ENCODE peak calls at places on chromosomes 16 and 17, in five cellular contexts. Y is GM13976; V is stomach; I is uterus; D is CD8-positive, alpha-beta T cell. Q is an unnamed sample.

GRCh38 chr17:18117533-18117932 is 9.0 kb downstream of the MYO15A start:
- DNase-seq in Y (no peak), V (no peak), I (no peak), D (no peak), Q (no peak)

GRCh38 chr16:56603589-56603988 is 4.8 kb upstream of the MT2A start:
- DNase-seq in Y (no peak), V (peak), I (no peak), D (no peak), Q (no peak)

GRCh38 chr16:86573215-86573614 is 5.1 kb upstream of the FOXL1 start:
- DNase-seq in Y (no peak), V (no peak), I (no peak), D (no peak), Q (no peak)

GRCh38 chr17:77749316-77749715 is 209.2 kb upstream of the TNRC6C start:
- DNase-seq in Y (no peak), V (no peak), I (no peak), D (no peak), Q (no peak)

GRCh38 chr17:15398291-15398690 is 56.9 kb upstream of the TEKT3 start:
- DNase-seq in Y (no peak), V (no peak), I (no peak), D (no peak), Q (no peak)

GRCh38 chr16:71347146-71347545 is 11.4 kb upstream of the CALB2 start:
- DNase-seq in Y (no peak), V (no peak), I (no peak), D (no peak), Q (no peak)

GRCh38 chr17:73068322-73069153 is 23.9 kb downstream of the SLC39A11 start:
- DNase-seq in Y (no peak), V (no peak), I (no peak), D (no peak), Q (no peak)

GRCh38 chr17:43892672-43892975 is 14.7 kb downstream of the MPP2 start:
- DNase-seq in Y (no peak), V (no peak), I (no peak), D (no peak), Q (no peak)

GRCh38 chr17:66542967-66543525 is 240.6 kb downstream of the PRKCA start:
- DNase-seq in Y (no peak), V (no peak), I (no peak), D (no peak), Q (no peak)

GRCh38 chr16:87337247-87337646 is 20.1 kb upstream of the C16orf95 start:
- DNase-seq in Y (no peak), V (no peak), I (no peak), D (no peak), Q (no peak)

GRCh38 chr16:54633943-54634362 is 296.7 kb upstream of the IRX5 start:
- DNase-seq in Y (no peak), V (peak), I (no peak), D (no peak), Q (no peak)

GRCh38 chr17:64657610-64658125 is 4.4 kb downstream of the SMURF2 start:
- DNase-seq in Y (no peak), V (no peak), I (no peak), D (no peak), Q (no peak)

GRCh38 chr17:77475012-77475976 is 334.5 kb downstream of the SEC14L1 start:
- DNase-seq in Y (peak), V (no peak), I (peak), D (no peak), Q (no peak)

GRCh38 chr16:77960771-77961170 is 61.6 kb upstream of the CLEC3A start:
- DNase-seq in Y (no peak), V (no peak), I (no peak), D (no peak), Q (no peak)

GRCh38 chr16:21083729-21084268 is 66.8 kb downstream of the DNAH3 start:
- DNase-seq in Y (peak), V (peak), I (peak), D (peak), Q (peak)

GRCh38 chr16:83713597-83713996 is 94.2 kb upstream of the HSBP1 start:
- DNase-seq in Y (no peak), V (no peak), I (no peak), D (no peak), Q (no peak)

GRCh38 chr17:63406689-63407330 is 39.3 kb downstream of the CYB561 start:
- DNase-seq in Y (peak), V (peak), I (peak), D (peak), Q (no peak)

GRCh38 chr16:84091460-84091859 is 25.3 kb downstream of the MBTPS1 start:
- DNase-seq in Y (no peak), V (no peak), I (no peak), D (no peak), Q (no peak)

GRCh38 chr16:71540-72341 is 690 bp downstream of the RHBDF1 start:
- DNase-seq in Y (no peak), V (peak), I (peak), D (no peak), Q (no peak)

GRCh38 chr16:31221357-31222160 is 4.6 kb upstream of the PYDC1 start:
- DNase-seq in Y (no peak), V (no peak), I (no peak), D (no peak), Q (no peak)

GRCh38 chr17:75288784-75289121 is 480 bp downstream of the SLC25A19 start:
- DNase-seq in Y (no peak), V (peak), I (no peak), D (no peak), Q (no peak)

GRCh38 chr16:85079785-85080602 is 32.3 kb downstream of the CIBAR2 start:
- DNase-seq in Y (no peak), V (no peak), I (no peak), D (no peak), Q (no peak)

GRCh38 chr16:57352636-57353047 is 5.9 kb upstream of the CCL22 start:
- DNase-seq in Y (peak), V (peak), I (no peak), D (no peak), Q (no peak)

GRCh38 chr17:56047321-56047720 is 106.0 kb upstream of the ANKFN1 start:
- DNase-seq in Y (no peak), V (no peak), I (no peak), D (no peak), Q (no peak)

GRCh38 chr17:73960469-73960868 is 243.0 kb upstream of the RPL38 start:
- DNase-seq in Y (no peak), V (no peak), I (no peak), D (no peak), Q (no peak)

GRCh38 chr17:16352838-16353701 is at the start of gene CENPV:
- DNase-seq in Y (peak), V (peak), I (peak), D (peak), Q (peak)

GRCh38 chr17:55437165-55437605 is 15.6 kb upstream of the MMD start:
- DNase-seq in Y (peak), V (no peak), I (no peak), D (no peak), Q (peak)

GRCh38 chr17:27760069-27760885 is 40.1 kb downstream of the NOS2 start:
- DNase-seq in Y (peak), V (peak), I (peak), D (peak), Q (peak)

GRCh38 chr17:68539536-68540469 is 27.6 kb downstream of the PRKAR1A start:
- DNase-seq in Y (no peak), V (peak), I (peak), D (no peak), Q (no peak)

GRCh38 chr16:89360760-89361435 is 129.5 kb downstream of the ANKRD11 start:
- DNase-seq in Y (peak), V (peak), I (no peak), D (peak), Q (peak)

GRCh38 chr16:1511662-1512061 is 18.5 kb downstream of the TELO2 start:
- DNase-seq in Y (no peak), V (no peak), I (no peak), D (no peak), Q (no peak)

GRCh38 chr17:69819316-69820087 is 255.5 kb upstream of the KCNJ16 start:
- DNase-seq in Y (no peak), V (no peak), I (no peak), D (no peak), Q (no peak)

GRCh38 chr17:7173687-7174602 is 5.2 kb downstream of the ASGR1 start:
- DNase-seq in Y (peak), V (peak), I (no peak), D (peak), Q (peak)
- TF ChIP-seq CTCF in Y (peak), V (no peak), I (no peak), D (no peak), Q (no peak)

DNA sequence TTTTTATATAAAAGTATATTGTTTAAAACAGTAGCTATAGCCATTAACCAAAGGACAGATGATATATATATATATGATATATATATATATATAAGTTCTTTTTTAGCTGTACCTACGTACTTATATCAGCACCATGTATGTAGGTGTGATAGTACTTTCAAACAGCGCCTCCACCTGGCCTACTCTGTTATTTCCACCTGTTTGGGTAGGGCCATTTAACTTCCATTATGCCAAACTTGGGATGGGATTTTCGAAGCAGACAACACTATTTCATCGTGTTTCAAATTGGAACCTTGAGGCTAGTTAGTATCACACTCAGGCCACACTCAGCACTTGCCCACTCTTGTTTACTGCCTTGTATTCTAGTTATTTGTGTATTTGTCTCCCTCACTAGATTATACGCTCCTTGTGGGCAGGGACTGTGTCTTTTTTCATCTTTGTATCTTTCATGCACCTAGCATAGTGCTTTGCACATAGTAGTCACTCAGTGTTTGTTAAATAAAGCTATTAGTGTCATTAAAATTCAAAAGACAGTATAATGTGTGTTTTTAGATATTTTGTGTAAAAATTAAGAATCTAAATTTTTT is 11.8 kb upstream of the CLTC start:
- DNase-seq in Y (no peak), V (no peak), I (no peak), D (no peak), Q (no peak)
- TF ChIP-seq CTCF in Y (no peak), V (no peak), I (no peak), D (peak), Q (no peak)

GRCh38 chr17:83093506-83093905 is 14.1 kb downstream of the METRNL start:
- DNase-seq in Y (no peak), V (no peak), I (no peak), D (no peak), Q (no peak)
- TF ChIP-seq CTCF in Y (no peak), V (no peak), I (no peak), D (no peak), Q (no peak)

GRCh38 chr17:42025191-42025579 is 5.3 kb downstream of the NKIRAS2 start:
- DNase-seq in Y (no peak), V (no peak), I (no peak), D (no peak), Q (no peak)
- TF ChIP-seq CTCF in Y (no peak), V (no peak), I (no peak), D (peak), Q (no peak)

GRCh38 chr17:49514374-49514738 is 19.3 kb downstream of the NGFR start:
- DNase-seq in Y (no peak), V (no peak), I (no peak), D (no peak), Q (no peak)
- TF ChIP-seq CTCF in Y (no peak), V (no peak), I (no peak), D (no peak), Q (no peak)

DNA sequence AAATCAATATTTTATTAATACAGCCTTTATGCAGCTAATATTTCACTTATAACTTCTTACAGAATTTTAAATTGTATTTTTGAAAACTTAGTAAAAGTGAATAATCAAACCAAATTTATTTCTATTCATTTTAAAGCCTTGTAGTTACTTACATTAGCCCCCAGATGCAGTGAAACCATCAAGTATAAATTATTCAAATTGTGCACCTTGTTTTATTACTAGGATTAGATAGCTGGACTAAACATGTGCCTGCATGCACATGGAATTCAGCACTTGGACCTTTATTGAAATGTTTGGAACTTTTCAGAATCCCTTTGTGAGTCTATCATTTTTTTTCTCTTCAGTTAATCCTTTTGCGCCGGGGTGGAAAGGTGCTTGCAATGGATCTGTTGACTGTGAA is 4.7 kb downstream of the ZPBP2 start:
- DNase-seq in Y (no peak), V (no peak), I (no peak), D (no peak), Q (no peak)
- TF ChIP-seq CTCF in Y (no peak), V (no peak), I (no peak), D (no peak), Q (no peak)

DNA sequence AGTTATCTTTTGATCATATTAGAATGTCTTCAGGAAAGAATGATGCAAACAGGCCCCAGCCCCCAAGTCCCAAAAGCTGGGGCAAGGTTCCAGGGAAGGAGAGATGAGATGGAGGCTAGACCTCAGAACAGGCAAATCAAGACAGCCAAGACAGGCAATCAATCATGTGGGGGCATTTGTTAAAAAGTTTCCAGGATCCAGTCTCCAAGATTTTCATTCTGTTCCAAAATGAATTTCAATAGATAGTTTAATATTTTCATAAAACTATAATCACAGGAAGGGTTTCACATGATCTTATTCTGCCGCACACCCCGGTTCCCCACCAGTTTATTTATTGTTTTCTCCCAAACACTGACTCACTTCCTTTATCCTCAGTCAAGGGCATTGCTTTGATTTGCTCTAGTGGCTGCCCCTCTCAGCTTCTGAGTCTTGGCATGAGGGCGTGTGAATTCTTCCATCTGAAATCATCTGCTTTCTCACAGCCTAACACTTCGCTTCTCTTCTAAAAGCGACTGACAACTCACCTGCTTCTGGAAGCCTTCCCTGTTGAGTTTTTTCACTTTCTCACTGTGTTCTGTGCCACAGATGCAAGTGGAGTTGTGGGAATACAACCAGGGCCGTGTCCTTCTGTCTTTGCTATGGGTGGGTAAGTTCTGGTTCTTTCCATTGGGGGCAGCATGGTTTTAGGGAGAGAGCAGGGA is 12.2 kb upstream of the TERF2 start:
- DNase-seq in Y (no peak), V (no peak), I (peak), D (no peak), Q (no peak)
- TF ChIP-seq CTCF in Y (peak), V (peak), I (peak), D (no peak), Q (no peak)